ENCODE peak calls at places on chromosomes 16 and 17, in five cellular contexts. One of them, this sample, is unnamed.
A peak's percentile ranks its signal among the peaks of the same experiment; 100 is the strongest.

GRCh38 chr16:48524348-48525200 is 85.4 kb downstream of the N4BP1 start:
- DNase-seq in psoas muscle: no peak
- DNase-seq in body of pancreas: no peak
- DNase-seq in A549: no peak
- DNase-seq in mucosa of descending colon: no peak
- DNase-seq in this sample: no peak

GRCh38 chr16:68128577-68129305 is 43.6 kb downstream of the NFATC3 start:
- DNase-seq in mucosa of descending colon: no peak
- DNase-seq in A549: no peak
- DNase-seq in psoas muscle: no peak
- DNase-seq in body of pancreas: no peak
- DNase-seq in this sample: peak; percentile 42

GRCh38 chr16:24689128-24689527 is 40.3 kb upstream of the TNRC6A start:
- DNase-seq in mucosa of descending colon: no peak
- DNase-seq in A549: peak; percentile 60
- DNase-seq in body of pancreas: no peak
- DNase-seq in psoas muscle: no peak
- DNase-seq in this sample: no peak

GRCh38 chr16:81137012-81137335 is 40.8 kb upstream of the GCSH start:
- DNase-seq in mucosa of descending colon: no peak
- DNase-seq in body of pancreas: no peak
- DNase-seq in psoas muscle: no peak
- DNase-seq in A549: no peak
- DNase-seq in this sample: no peak

GRCh38 chr17:6456914-6457687 is 12.8 kb downstream of the PIMREG start:
- DNase-seq in body of pancreas: no peak
- DNase-seq in mucosa of descending colon: peak; percentile 65
- DNase-seq in psoas muscle: peak; percentile 51
- DNase-seq in A549: peak; percentile 87
- DNase-seq in this sample: peak; percentile 18

GRCh38 chr17:82876149-82876548 is 36.3 kb upstream of the ZNF750 start:
- DNase-seq in psoas muscle: peak; percentile 79
- DNase-seq in A549: no peak
- DNase-seq in body of pancreas: no peak
- DNase-seq in mucosa of descending colon: peak; percentile 26
- DNase-seq in this sample: no peak

GRCh38 chr16:66872524-66872923 is 7.8 kb upstream of the PDP2 start:
- DNase-seq in A549: no peak
- DNase-seq in psoas muscle: no peak
- DNase-seq in mucosa of descending colon: no peak
- DNase-seq in body of pancreas: no peak
- DNase-seq in this sample: no peak

GRCh38 chr17:82831041-82831817 is 8.6 kb downstream of the ZNF750 start:
- DNase-seq in A549: no peak
- DNase-seq in psoas muscle: no peak
- DNase-seq in mucosa of descending colon: peak; percentile 12
- DNase-seq in body of pancreas: no peak
- DNase-seq in this sample: no peak

GRCh38 chr17:30831257-30831656 is 509 bp upstream of the ATAD5 start:
- DNase-seq in psoas muscle: no peak
- DNase-seq in A549: peak; percentile 45
- DNase-seq in body of pancreas: no peak
- DNase-seq in mucosa of descending colon: no peak
- DNase-seq in this sample: no peak

GRCh38 chr16:86573215-86573614 is 5.1 kb upstream of the FOXL1 start:
- DNase-seq in mucosa of descending colon: no peak
- DNase-seq in body of pancreas: no peak
- DNase-seq in A549: no peak
- DNase-seq in psoas muscle: no peak
- DNase-seq in this sample: no peak

GRCh38 chr17:71987634-71988033 is 133.2 kb upstream of the SOX9 start:
- DNase-seq in A549: no peak
- DNase-seq in mucosa of descending colon: no peak
- DNase-seq in psoas muscle: no peak
- DNase-seq in body of pancreas: no peak
- DNase-seq in this sample: no peak

GRCh38 chr17:74757931-74758845 is 9.8 kb downstream of the NHERF1 start:
- DNase-seq in body of pancreas: no peak
- DNase-seq in mucosa of descending colon: peak; percentile 63
- DNase-seq in psoas muscle: no peak
- DNase-seq in A549: no peak
- DNase-seq in this sample: no peak

GRCh38 chr17:7932949-7933348 is 943 bp downstream of the CNTROB start:
- DNase-seq in mucosa of descending colon: peak; percentile 65
- DNase-seq in body of pancreas: no peak
- DNase-seq in A549: peak; percentile 90
- DNase-seq in psoas muscle: no peak
- DNase-seq in this sample: no peak
- TF ChIP-seq CTCF in mucosa of descending colon: no peak
- TF ChIP-seq CTCF in body of pancreas: no peak
- TF ChIP-seq CTCF in A549: peak; percentile 11
- TF ChIP-seq CTCF in psoas muscle: no peak
- TF ChIP-seq CTCF in this sample: peak; percentile 19

GRCh38 chr16:73176577-73177013 is 128.7 kb upstream of the ZFHX3 start:
- DNase-seq in mucosa of descending colon: no peak
- DNase-seq in psoas muscle: no peak
- DNase-seq in body of pancreas: no peak
- DNase-seq in A549: peak; percentile 48
- DNase-seq in this sample: peak; percentile 57
- TF ChIP-seq CTCF in mucosa of descending colon: peak; percentile 13
- TF ChIP-seq CTCF in psoas muscle: peak; percentile 33
- TF ChIP-seq CTCF in body of pancreas: peak; percentile 34
- TF ChIP-seq CTCF in A549: peak; percentile 55
- TF ChIP-seq CTCF in this sample: peak; percentile 36

GRCh38 chr16:10828851-10829331 is 10.3 kb upstream of the TVP23A start:
- DNase-seq in A549: no peak
- DNase-seq in mucosa of descending colon: peak; percentile 81
- DNase-seq in body of pancreas: peak; percentile 96
- DNase-seq in psoas muscle: peak; percentile 91
- DNase-seq in this sample: peak; percentile 21

GRCh38 chr16:10824111-10824893 is 5.7 kb upstream of the TVP23A start:
- DNase-seq in body of pancreas: peak; percentile 97
- DNase-seq in A549: no peak
- DNase-seq in psoas muscle: no peak
- DNase-seq in mucosa of descending colon: no peak
- DNase-seq in this sample: no peak

GRCh38 chr16:10822702-10823101 is 4.1 kb upstream of the TVP23A start:
- DNase-seq in mucosa of descending colon: no peak
- DNase-seq in body of pancreas: no peak
- DNase-seq in psoas muscle: no peak
- DNase-seq in A549: no peak
- DNase-seq in this sample: no peak

GRCh38 chr16:10831899-10832886 is 13.6 kb upstream of the TVP23A start:
- DNase-seq in psoas muscle: no peak
- DNase-seq in body of pancreas: no peak
- DNase-seq in A549: no peak
- DNase-seq in mucosa of descending colon: no peak
- DNase-seq in this sample: no peak

GRCh38 chr16:10827691-10828341 is 9.2 kb upstream of the TVP23A start:
- DNase-seq in psoas muscle: peak; percentile 86
- DNase-seq in mucosa of descending colon: peak; percentile 50
- DNase-seq in body of pancreas: peak; percentile 70
- DNase-seq in A549: no peak
- DNase-seq in this sample: no peak
- TF ChIP-seq CTCF in psoas muscle: peak; percentile 7
- TF ChIP-seq CTCF in mucosa of descending colon: no peak
- TF ChIP-seq CTCF in body of pancreas: no peak
- TF ChIP-seq CTCF in A549: no peak
- TF ChIP-seq CTCF in this sample: no peak

GRCh38 chr16:30378236-30379164 is 3.9 kb downstream of the SEPTIN1 start:
- DNase-seq in mucosa of descending colon: peak; percentile 100
- DNase-seq in A549: peak; percentile 93
- DNase-seq in psoas muscle: peak; percentile 99
- DNase-seq in body of pancreas: peak; percentile 99
- DNase-seq in this sample: peak; percentile 85
- TF ChIP-seq CTCF in mucosa of descending colon: no peak
- TF ChIP-seq CTCF in A549: no peak
- TF ChIP-seq CTCF in psoas muscle: peak; percentile 17
- TF ChIP-seq CTCF in body of pancreas: peak; percentile 9
- TF ChIP-seq CTCF in this sample: peak; percentile 38

DNA sequence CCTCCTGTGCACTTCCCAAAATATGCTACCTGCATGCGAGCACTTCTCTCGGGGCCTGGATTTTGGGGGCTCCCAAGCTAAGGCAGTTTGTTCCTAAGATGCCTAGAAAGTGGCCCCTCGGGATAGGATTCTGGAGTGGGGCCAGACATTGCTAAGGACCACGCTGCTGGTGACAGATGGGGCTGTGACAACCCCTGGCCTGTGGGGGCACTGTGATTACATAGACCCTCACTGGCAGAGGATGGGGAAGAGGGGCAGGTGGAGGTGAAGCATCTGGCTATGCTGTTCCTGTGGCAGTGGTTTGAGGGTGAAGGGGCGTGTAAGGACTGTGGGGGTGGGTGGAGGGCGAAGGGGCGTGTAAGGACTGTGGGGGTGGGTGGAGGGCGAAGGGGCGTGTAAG is 128.4 kb downstream of the ENGASE start:
- DNase-seq in mucosa of descending colon: no peak
- DNase-seq in psoas muscle: no peak
- DNase-seq in A549: no peak
- DNase-seq in body of pancreas: no peak
- DNase-seq in this sample: no peak
- TF ChIP-seq CTCF in mucosa of descending colon: no peak
- TF ChIP-seq CTCF in psoas muscle: no peak
- TF ChIP-seq CTCF in A549: no peak
- TF ChIP-seq CTCF in body of pancreas: no peak
- TF ChIP-seq CTCF in this sample: no peak

DNA sequence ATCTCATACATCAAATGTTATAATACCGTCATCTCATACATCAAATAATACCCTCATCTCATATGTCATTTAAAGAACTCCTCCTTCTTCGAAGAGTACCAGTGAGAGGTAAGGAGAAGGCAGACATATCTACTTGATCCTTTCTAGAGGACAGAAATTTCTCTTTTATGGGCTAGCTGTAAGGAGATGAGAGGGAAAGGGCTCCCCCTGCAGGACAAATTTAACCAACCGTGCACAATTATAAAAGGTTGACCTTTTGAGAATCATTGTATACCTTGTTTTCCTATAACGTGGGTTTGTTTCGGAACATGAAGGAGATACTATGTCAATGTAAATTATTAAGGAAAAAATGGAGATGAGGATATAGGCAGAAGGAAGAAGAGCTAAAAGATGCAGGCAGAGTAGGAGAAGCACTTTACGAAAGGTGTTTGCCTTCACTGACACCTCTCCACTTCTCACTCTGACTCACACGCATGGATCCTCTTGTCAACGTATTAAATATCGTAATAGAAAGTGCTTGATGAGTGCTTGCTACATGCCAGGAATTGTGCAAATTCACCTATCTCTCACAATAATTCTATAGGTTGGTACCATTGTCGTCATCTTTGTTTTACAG is 465.9 kb upstream of the ERCC4 start:
- DNase-seq in body of pancreas: peak; percentile 47
- DNase-seq in psoas muscle: no peak
- DNase-seq in mucosa of descending colon: no peak
- DNase-seq in A549: peak; percentile 14
- DNase-seq in this sample: no peak
- TF ChIP-seq CTCF in body of pancreas: peak; percentile 57
- TF ChIP-seq CTCF in psoas muscle: peak; percentile 17
- TF ChIP-seq CTCF in mucosa of descending colon: no peak
- TF ChIP-seq CTCF in A549: peak; percentile 56
- TF ChIP-seq CTCF in this sample: peak; percentile 49

DNA sequence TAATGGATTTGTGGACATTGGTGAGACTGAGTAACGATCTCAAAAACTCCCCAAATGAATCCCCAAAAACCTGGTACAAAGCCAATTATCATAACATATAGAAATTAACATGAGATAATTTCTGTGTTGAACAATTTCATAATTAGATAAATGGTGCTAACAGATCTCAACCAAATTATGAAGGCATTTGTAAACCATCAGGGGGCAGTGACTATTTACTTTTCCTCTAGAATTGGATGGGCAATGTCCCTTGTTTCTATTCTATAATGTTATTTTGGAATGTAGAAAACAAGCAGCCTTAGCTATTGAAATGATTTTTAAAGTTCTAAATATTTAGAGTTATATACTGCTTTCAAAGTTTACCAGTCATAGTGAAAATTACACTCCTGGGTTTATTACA is 57.8 kb downstream of the MYH10 start:
- DNase-seq in body of pancreas: no peak
- DNase-seq in A549: no peak
- DNase-seq in psoas muscle: no peak
- DNase-seq in mucosa of descending colon: no peak
- DNase-seq in this sample: no peak
- TF ChIP-seq CTCF in body of pancreas: peak; percentile 16
- TF ChIP-seq CTCF in A549: peak; percentile 22
- TF ChIP-seq CTCF in psoas muscle: peak; percentile 23
- TF ChIP-seq CTCF in mucosa of descending colon: no peak
- TF ChIP-seq CTCF in this sample: peak; percentile 15

DNA sequence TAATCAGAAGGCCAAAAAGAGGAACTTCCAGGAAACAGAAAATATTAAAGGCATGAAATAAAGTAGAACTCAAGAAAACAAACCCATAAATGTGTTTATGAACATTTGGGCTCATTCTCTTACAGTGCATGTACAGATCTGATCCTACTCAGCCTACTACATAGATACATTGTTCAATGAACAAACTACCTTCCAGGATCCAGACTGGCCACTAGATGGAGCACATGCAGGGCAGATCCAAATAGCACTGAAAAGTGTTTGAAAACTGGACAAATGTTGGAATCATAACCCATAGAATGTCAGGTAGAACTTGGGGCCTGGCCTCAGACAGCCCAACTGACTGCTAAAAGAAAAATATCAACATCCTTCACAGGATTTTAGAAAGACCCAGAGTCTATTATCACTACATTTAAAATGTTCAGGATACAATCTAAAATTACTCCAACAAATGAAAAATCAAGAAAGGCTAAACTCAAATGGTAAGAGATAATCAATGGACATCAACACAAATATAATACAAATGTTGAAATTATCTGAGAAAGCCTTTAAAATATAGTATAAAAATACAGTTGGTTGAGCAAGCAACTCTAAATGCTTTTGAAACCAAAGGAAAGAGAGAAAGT is 122.4 kb upstream of the NUDT7 start:
- DNase-seq in psoas muscle: no peak
- DNase-seq in body of pancreas: no peak
- DNase-seq in mucosa of descending colon: no peak
- DNase-seq in A549: peak; percentile 54
- DNase-seq in this sample: no peak
- TF ChIP-seq CTCF in psoas muscle: peak; percentile 39
- TF ChIP-seq CTCF in body of pancreas: peak; percentile 17
- TF ChIP-seq CTCF in mucosa of descending colon: no peak
- TF ChIP-seq CTCF in A549: peak; percentile 67
- TF ChIP-seq CTCF in this sample: peak; percentile 89

DNA sequence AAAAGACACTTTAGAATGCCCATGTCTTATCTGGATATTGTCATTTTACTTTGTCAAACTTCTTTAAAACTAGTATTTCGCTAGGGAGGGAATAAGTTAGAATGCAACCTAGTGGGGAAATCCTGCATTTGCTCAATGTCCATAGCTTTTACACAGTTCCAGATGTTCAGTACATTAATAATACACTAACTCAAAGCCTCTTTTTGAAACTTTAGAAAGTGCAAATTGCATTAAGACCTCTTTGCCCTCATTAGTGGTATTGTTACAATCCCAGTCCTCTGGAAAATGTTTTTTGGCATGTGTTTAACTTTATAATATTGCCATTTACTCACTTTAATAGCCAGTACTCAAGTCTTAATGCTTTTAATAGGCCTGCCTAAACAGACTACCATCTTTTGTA is 106.8 kb downstream of the BRIP1 start:
- DNase-seq in A549: no peak
- DNase-seq in mucosa of descending colon: no peak
- DNase-seq in body of pancreas: no peak
- DNase-seq in psoas muscle: no peak
- DNase-seq in this sample: no peak
- TF ChIP-seq CTCF in A549: no peak
- TF ChIP-seq CTCF in mucosa of descending colon: no peak
- TF ChIP-seq CTCF in body of pancreas: no peak
- TF ChIP-seq CTCF in psoas muscle: no peak
- TF ChIP-seq CTCF in this sample: no peak